ENCODE peak calls at places on chromosomes 11 and 22, in six cellular contexts. M is adipocyte; B is NCI-H774; D is NCI-H510A treated with DMSO at 0.1 percent for 48 hours; F is activated CD4-positive, alpha-beta T cell treated with anti-CD3 and anti-CD28 coated beads, Interleukin-2, amount 50 U/mL, for 48 hours; L is naive thymus-derived CD8-positive, alpha-beta T cell. S is an unnamed sample.

GRCh38 chr11:84358034-84358433 is 1071.9 kb upstream of the CCDC90B start:
- DNase-seq in M (no peak), B (no peak), D (no peak), F (no peak), L (no peak), S (no peak)

GRCh38 chr11:13923716-13924650 is 38.5 kb upstream of the SPON1 start:
- DNase-seq in M (no peak), B (no peak), D (no peak), F (no peak), L (peak; percentile 37), S (no peak)

GRCh38 chr11:36619502-36619901 is 21.5 kb upstream of the RAG2 start:
- DNase-seq in M (peak; percentile 12), B (no peak), D (no peak), F (no peak), L (no peak), S (peak; percentile 9)

GRCh38 chr11:11524436-11525038 is 97.3 kb downstream of the GALNT18 start:
- DNase-seq in M (no peak), B (no peak), D (no peak), F (no peak), L (no peak), S (no peak)

GRCh38 chr11:64334764-64335741 is 5.0 kb upstream of the CCDC88B start:
- DNase-seq in M (peak; percentile 70), B (peak; percentile 52), D (peak; percentile 89), F (peak; percentile 62), L (no peak), S (peak; percentile 82)

GRCh38 chr11:12808519-12808918 is 134.3 kb downstream of the TEAD1 start:
- DNase-seq in M (no peak), B (no peak), D (no peak), F (no peak), L (no peak), S (peak; percentile 75)

GRCh38 chr22:24950272-24950902 is 2.1 kb upstream of the KIAA1671 start:
- DNase-seq in M (no peak), B (peak; percentile 1), D (no peak), F (no peak), L (no peak), S (no peak)

GRCh38 chr11:85182437-85183109 is 444.6 kb downstream of the DLG2 start:
- DNase-seq in M (peak; percentile 39), B (peak; percentile 82), D (no peak), F (no peak), L (no peak), S (peak; percentile 59)

GRCh38 chr11:11265994-11266606 is 87.0 kb downstream of the CSNK2A3 start:
- DNase-seq in M (peak; percentile 42), B (peak; percentile 34), D (peak; percentile 12), F (peak; percentile 78), L (no peak), S (peak; percentile 7)

GRCh38 chr22:20998411-20999336 is 3.2 kb downstream of the THAP7 start:
- DNase-seq in M (no peak), B (no peak), D (no peak), F (no peak), L (no peak), S (no peak)

GRCh38 chr11:67640021-67640757 is 626 bp upstream of the TBX10 start:
- DNase-seq in M (peak; percentile 76), B (no peak), D (peak; percentile 20), F (peak; percentile 73), L (peak; percentile 52), S (peak; percentile 8)

GRCh38 chr22:45263790-45264269 is 20.9 kb upstream of the UPK3A start:
- DNase-seq in M (peak; percentile 82), B (no peak), D (peak; percentile 21), F (no peak), L (no peak), S (peak; percentile 64)

GRCh38 chr11:2699185-2699530 is 636 bp downstream of the KCNQ1OT1 start:
- DNase-seq in M (peak; percentile 43), B (no peak), D (no peak), F (peak; percentile 24), L (no peak), S (no peak)

GRCh38 chr11:105297463-105297862 is 157.9 kb upstream of the CARD18 start:
- DNase-seq in M (peak; percentile 13), B (no peak), D (no peak), F (no peak), L (no peak), S (peak; percentile 22)

GRCh38 chr11:67584205-67584880 is 731 bp downstream of the GSTP1 start:
- DNase-seq in M (peak; percentile 66), B (no peak), D (peak; percentile 61), F (peak; percentile 56), L (peak; percentile 32), S (peak; percentile 48)

GRCh38 chr22:42929838-42930155 is 72.7 kb upstream of the ARFGAP3 start:
- DNase-seq in M (no peak), B (no peak), D (no peak), F (no peak), L (no peak), S (no peak)

GRCh38 chr11:112196519-112197087 is 21.3 kb downstream of the BCO2 start:
- DNase-seq in M (no peak), B (no peak), D (no peak), F (no peak), L (no peak), S (no peak)

GRCh38 chr11:124311677-124312076 is 2.1 kb downstream of the OR8D1 start:
- DNase-seq in M (no peak), B (no peak), D (no peak), F (no peak), L (no peak), S (no peak)

S was measured in astrocyte of the spinal cord.